ENCODE peak calls at places on chromosomes 12 and 14, in six cellular contexts. F, U, I, H, P and Q are unnamed samples.

GRCh38 chr14:103286460-103286859 is 47.6 kb upstream of the EIF5 start:
- DNase-seq in F (no peak), U (no peak), I (no peak), H (no peak), P (no peak), Q (no peak)

GRCh38 chr12:57726151-57726883 is 12.2 kb downstream of the AGAP2 start:
- DNase-seq in F (peak; percentile 95), U (peak; percentile 89), I (peak; percentile 87), H (peak; percentile 80), P (no peak), Q (peak; percentile 27)

GRCh38 chr12:124507188-124508109 is 60.0 kb downstream of the NCOR2 start:
- DNase-seq in F (no peak), U (no peak), I (no peak), H (no peak), P (no peak), Q (no peak)

GRCh38 chr12:102527256-102527720 is 46.9 kb upstream of the IGF1 start:
- DNase-seq in F (no peak), U (no peak), I (no peak), H (no peak), P (no peak), Q (no peak)

GRCh38 chr12:111445311-111446043 is 39.8 kb downstream of the SH2B3 start:
- DNase-seq in F (no peak), U (no peak), I (no peak), H (no peak), P (no peak), Q (no peak)

GRCh38 chr14:104093366-104094055 is 8.0 kb downstream of the ASPG start:
- DNase-seq in F (no peak), U (no peak), I (peak; percentile 60), H (no peak), P (no peak), Q (no peak)

GRCh38 chr12:68106160-68106559 is 53.4 kb downstream of the IFNG start:
- DNase-seq in F (no peak), U (no peak), I (no peak), H (no peak), P (no peak), Q (no peak)

GRCh38 chr12:110233212-110233903 is 47.7 kb upstream of the ATP2A2 start:
- DNase-seq in F (no peak), U (peak; percentile 47), I (no peak), H (no peak), P (no peak), Q (no peak)

GRCh38 chr12:93892431-93893210 is 215.4 kb downstream of the CRADD start:
- DNase-seq in F (no peak), U (no peak), I (no peak), H (peak; percentile 76), P (no peak), Q (no peak)

GRCh38 chr12:108773798-108774788 is 42.8 kb upstream of the CORO1C start:
- DNase-seq in F (peak; percentile 45), U (peak; percentile 79), I (peak; percentile 78), H (peak; percentile 65), P (no peak), Q (peak; percentile 87)
- TF ChIP-seq POLR2A in F (no peak), U (no peak), I (peak; percentile 65), H (no peak), P (no peak), Q (peak; percentile 17)

DNA sequence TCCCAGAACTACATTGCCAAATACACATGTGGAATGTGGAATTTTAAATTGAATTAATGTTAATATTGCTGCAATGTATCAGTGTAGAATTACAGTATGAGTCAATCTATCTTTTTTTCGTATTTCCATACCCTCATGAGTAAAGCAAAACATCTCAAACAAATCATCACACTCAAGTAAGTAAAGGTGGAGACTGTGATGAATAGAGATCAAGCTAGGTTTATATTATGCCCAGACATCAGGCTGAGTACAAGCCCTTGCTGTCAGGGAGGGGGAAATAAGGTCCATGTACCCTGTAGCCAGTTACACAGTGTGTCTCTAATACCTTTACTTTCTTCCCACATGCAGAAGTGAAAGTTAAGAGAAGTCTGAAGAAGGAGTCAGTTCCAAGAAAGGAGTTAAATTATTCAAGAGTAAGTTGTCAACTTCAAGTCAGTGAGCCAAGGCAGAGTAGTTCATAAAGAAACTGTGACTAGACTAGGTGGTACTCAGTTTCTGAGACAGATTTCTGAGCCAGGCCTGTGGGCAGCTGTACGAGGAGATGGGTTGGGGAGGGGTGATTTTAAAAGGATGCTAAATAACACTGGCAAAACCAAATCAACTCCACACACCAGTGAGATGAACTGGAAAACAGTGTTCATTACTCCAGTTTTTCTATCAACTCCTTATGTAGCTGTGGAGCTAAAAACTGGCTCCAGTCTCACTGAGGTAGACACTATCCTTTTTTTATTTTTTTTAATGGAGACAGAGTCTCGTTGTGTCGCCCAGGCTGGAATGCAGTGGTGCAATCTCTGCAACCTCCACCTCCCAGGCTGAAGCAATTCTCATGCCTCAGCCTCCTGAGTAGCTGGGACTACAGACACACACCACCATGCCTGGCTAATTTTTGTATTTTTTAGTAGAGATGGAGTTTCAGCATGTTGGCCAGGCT is 23.8 kb upstream of the STK38L start:
- DNase-seq in F (no peak), U (no peak), I (no peak), H (no peak), P (peak; percentile 90), Q (no peak)
- TF ChIP-seq POLR2A in F (no peak), U (no peak), I (no peak), H (no peak), P (peak; percentile 19), Q (no peak)

GRCh38 chr12:122869207-122869973 is 26.5 kb downstream of the VPS37B start:
- DNase-seq in F (no peak), U (no peak), I (no peak), H (peak; percentile 12), P (no peak), Q (no peak)

GRCh38 chr12:122871851-122872785 is 23.8 kb downstream of the VPS37B start:
- DNase-seq in F (peak; percentile 94), U (peak; percentile 44), I (peak; percentile 82), H (peak; percentile 68), P (peak; percentile 52), Q (peak; percentile 78)

GRCh38 chr12:122870163-122870842 is 25.6 kb downstream of the VPS37B start:
- DNase-seq in F (no peak), U (no peak), I (no peak), H (peak; percentile 21), P (no peak), Q (no peak)

GRCh38 chr12:122872815-122873361 is 23.0 kb downstream of the VPS37B start:
- DNase-seq in F (no peak), U (no peak), I (no peak), H (no peak), P (no peak), Q (peak; percentile 42)

GRCh38 chr12:122870867-122871664 is 24.9 kb downstream of the VPS37B start:
- DNase-seq in F (no peak), U (no peak), I (peak; percentile 53), H (peak; percentile 76), P (no peak), Q (peak; percentile 53)
- TF ChIP-seq POLR2A in F (no peak), U (no peak), I (no peak), H (peak; percentile 63), P (no peak), Q (no peak)

GRCh38 chr14:76086636-76087035 is 65.1 kb upstream of the GPATCH2L start:
- DNase-seq in F (no peak), U (no peak), I (no peak), H (no peak), P (no peak), Q (no peak)
- TF ChIP-seq POLR2A in F (no peak), U (no peak), I (no peak), H (no peak), P (no peak), Q (no peak)

GRCh38 chr14:76260749-76261148 is 109.0 kb downstream of the GPATCH2L start:
- DNase-seq in F (no peak), U (no peak), I (no peak), H (no peak), P (no peak), Q (no peak)
- TF ChIP-seq POLR2A in F (no peak), U (no peak), I (no peak), H (no peak), P (no peak), Q (no peak)

GRCh38 chr12:49876070-49876469 is 27.6 kb downstream of the FAIM2 start:
- DNase-seq in F (no peak), U (no peak), I (no peak), H (no peak), P (no peak), Q (no peak)
- TF ChIP-seq POLR2A in F (no peak), U (no peak), I (no peak), H (no peak), P (no peak), Q (no peak)

GRCh38 chr12:56266634-56267442 is at the start of gene COQ10A:
- DNase-seq in F (peak; percentile 95), U (peak; percentile 94), I (peak; percentile 93), H (peak; percentile 92), P (peak; percentile 48), Q (peak; percentile 91)
- TF ChIP-seq POLR2A in F (peak; percentile 51), U (peak; percentile 96), I (peak; percentile 81), H (peak; percentile 96), P (peak; percentile 97), Q (peak; percentile 78)